ENCODE peak calls at places on chromosomes 2 and 18, in six cellular contexts. P, E, L, I, X and V are unnamed samples.
A peak's percentile ranks its signal among the peaks of the same experiment; 100 is the strongest.

GRCh38 chr2:236541008-236541562 is 28.5 kb upstream of the ACKR3 start:
- DNase-seq in I (no peak), L (no peak), X (no peak), E (no peak), P (no peak), V (no peak)

GRCh38 chr2:240701091-240701735 is 9.5 kb downstream of the AQP12A start:
- DNase-seq in I (no peak), X (no peak), L (peak; percentile 66), P (peak; percentile 47), E (peak; percentile 49), V (no peak)

GRCh38 chr2:239947361-239948045 is 77.6 kb downstream of the NDUFA10 start:
- DNase-seq in X (no peak), L (peak; percentile 55), E (no peak), P (peak; percentile 34), I (no peak), V (no peak)

GRCh38 chr2:168643979-168644378 is 158.5 kb upstream of the NOSTRIN start:
- DNase-seq in E (no peak), X (no peak), L (no peak), I (no peak), P (no peak), V (no peak)

GRCh38 chr2:224039080-224039769 is at the start of gene SERPINE2:
- DNase-seq in P (peak; percentile 56), L (peak; percentile 84), I (peak; percentile 91), X (no peak), E (peak; percentile 75), V (peak; percentile 89)

GRCh38 chr2:215052404-215052803 is 86.0 kb downstream of the ABCA12 start:
- DNase-seq in E (no peak), L (no peak), X (no peak), I (no peak), P (no peak), V (no peak)

GRCh38 chr2:108925286-108925685 is 63.7 kb downstream of the EDAR start:
- DNase-seq in L (peak; percentile 32), I (no peak), E (no peak), P (no peak), X (no peak), V (no peak)

GRCh38 chr18:51030537-51031258 is 685 bp downstream of the SMAD4 start:
- DNase-seq in I (peak; percentile 31), L (peak; percentile 93), P (peak; percentile 82), E (peak; percentile 71), X (peak; percentile 18), V (peak; percentile 59)

GRCh38 chr18:22674300-22674699 is 256.6 kb upstream of the CTAGE1 start:
- DNase-seq in E (no peak), L (no peak), X (no peak), P (no peak), I (peak; percentile 36), V (peak; percentile 51)

GRCh38 chr2:201228912-201229290 is 31.4 kb upstream of the CASP8 start:
- DNase-seq in E (no peak), I (no peak), X (no peak), L (no peak), P (no peak), V (no peak)

GRCh38 chr2:45904931-45905642 is 253.6 kb downstream of the PRKCE start:
- DNase-seq in X (no peak), P (no peak), L (no peak), I (no peak), E (no peak), V (no peak)

GRCh38 chr2:109237792-109238191 is 108.8 kb downstream of the SH3RF3 start:
- DNase-seq in L (no peak), P (no peak), E (no peak), X (no peak), I (no peak), V (no peak)

GRCh38 chr2:85893428-85894258 is 4.9 kb upstream of the ST3GAL5 start:
- DNase-seq in X (no peak), P (no peak), E (no peak), I (peak; percentile 58), L (no peak), V (peak; percentile 98)

GRCh38 chr18:5068856-5069255 is 128.2 kb downstream of the AKAIN1 start:
- DNase-seq in P (no peak), E (no peak), X (no peak), L (no peak), I (no peak), V (no peak)

GRCh38 chr2:8263931-8264330 is 417.9 kb upstream of the ID2 start:
- DNase-seq in X (no peak), P (no peak), L (no peak), E (no peak), I (no peak), V (no peak)

GRCh38 chr2:46615555-46616487 is 136.5 kb downstream of the TMEM247 start:
- DNase-seq in L (no peak), E (peak; percentile 49), P (no peak), I (peak; percentile 14), X (no peak), V (no peak)

GRCh38 chr2:118693287-118693822 is 154.1 kb downstream of the EN1 start:
- DNase-seq in X (no peak), I (no peak), E (no peak), P (no peak), L (no peak), V (no peak)

GRCh38 chr2:196131949-196132925 is 39.1 kb downstream of the STK17B start:
- DNase-seq in E (peak; percentile 64), I (no peak), X (no peak), L (no peak), P (no peak), V (no peak)

GRCh38 chr2:121810959-121811853 is 55.8 kb downstream of the TSN start:
- DNase-seq in P (no peak), X (no peak), E (peak; percentile 90), I (peak; percentile 41), L (no peak), V (no peak)

GRCh38 chr2:133737597-133737996 is 169.3 kb upstream of the NCKAP5 start:
- DNase-seq in L (no peak), I (no peak), P (no peak), E (no peak), X (no peak), V (no peak)

GRCh38 chr2:11744631-11745394 is 1.6 kb upstream of the LPIN1 start:
- DNase-seq in L (peak; percentile 64), E (peak; percentile 82), I (peak; percentile 60), P (no peak), X (no peak), V (no peak)

DNA sequence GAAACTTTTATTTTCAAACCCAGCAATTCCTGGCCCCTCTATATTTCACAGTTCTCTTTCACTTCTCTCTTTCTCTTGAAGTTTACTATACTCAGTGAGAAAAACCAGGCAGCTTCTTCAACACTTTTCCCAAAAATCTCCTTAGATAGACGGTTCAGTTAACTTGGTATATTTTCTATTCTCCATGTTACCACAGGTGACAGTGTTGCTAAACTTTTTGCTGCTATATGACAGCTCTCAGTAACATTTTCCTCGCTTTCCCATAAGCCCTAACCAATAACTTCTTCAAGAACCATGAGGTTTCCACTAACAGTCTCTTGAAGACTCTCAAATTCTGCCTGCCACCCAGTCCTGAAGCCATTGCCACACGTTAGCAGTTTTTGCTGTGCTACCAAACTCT is 45.8 kb downstream of the CYBRD1 start:
- DNase-seq in P (no peak), I (no peak), E (peak; percentile 34), L (no peak), X (no peak), V (no peak)
- H3K4me3 ChIP-seq in P (no peak overlapping the region), I (no peak overlapping the region), E (no peak overlapping the region), L (no peak overlapping the region), X (no peak overlapping the region), V (no peak overlapping the region)

DNA sequence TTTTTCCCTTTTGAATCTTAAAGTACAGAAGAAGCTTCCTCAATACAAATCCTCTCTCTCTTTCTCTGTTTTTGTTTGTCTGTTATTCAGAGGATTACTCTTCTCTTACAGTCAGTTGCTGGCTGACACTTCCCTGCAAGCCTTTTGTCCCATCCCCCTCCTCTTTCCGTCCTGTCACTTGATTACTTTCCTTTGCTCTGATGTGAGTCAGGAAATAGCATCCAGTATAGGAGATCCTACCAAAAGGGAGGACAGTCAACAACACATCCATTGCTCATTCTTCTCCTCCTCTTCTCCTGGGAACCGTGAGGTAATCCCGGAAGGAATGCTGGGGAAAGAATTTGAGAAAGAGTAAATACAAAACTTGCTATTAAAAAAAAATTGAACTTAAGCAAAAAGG is 79.3 kb upstream of the SCN7A start:
- DNase-seq in L (no peak), E (peak; percentile 63), P (no peak), X (no peak), I (no peak), V (peak; percentile 30)
- H3K4me3 ChIP-seq in L (no peak overlapping the region), E (no peak overlapping the region), P (no peak overlapping the region), X (no peak overlapping the region), I (no peak overlapping the region), V (no peak overlapping the region)

GRCh38 chr2:231124833-231125232 is at the start of gene HTR2B:
- DNase-seq in E (peak; percentile 17), P (no peak), X (no peak), L (no peak), I (no peak), V (no peak)
- H3K4me3 ChIP-seq in E (no peak within 1 kb of the TSS), P (no peak within 1 kb of the TSS), X (peak within 1 kb of the TSS; percentile 25), L (peak within 1 kb of the TSS; percentile 39), I (no peak within 1 kb of the TSS), V (no peak within 1 kb of the TSS)

DNA sequence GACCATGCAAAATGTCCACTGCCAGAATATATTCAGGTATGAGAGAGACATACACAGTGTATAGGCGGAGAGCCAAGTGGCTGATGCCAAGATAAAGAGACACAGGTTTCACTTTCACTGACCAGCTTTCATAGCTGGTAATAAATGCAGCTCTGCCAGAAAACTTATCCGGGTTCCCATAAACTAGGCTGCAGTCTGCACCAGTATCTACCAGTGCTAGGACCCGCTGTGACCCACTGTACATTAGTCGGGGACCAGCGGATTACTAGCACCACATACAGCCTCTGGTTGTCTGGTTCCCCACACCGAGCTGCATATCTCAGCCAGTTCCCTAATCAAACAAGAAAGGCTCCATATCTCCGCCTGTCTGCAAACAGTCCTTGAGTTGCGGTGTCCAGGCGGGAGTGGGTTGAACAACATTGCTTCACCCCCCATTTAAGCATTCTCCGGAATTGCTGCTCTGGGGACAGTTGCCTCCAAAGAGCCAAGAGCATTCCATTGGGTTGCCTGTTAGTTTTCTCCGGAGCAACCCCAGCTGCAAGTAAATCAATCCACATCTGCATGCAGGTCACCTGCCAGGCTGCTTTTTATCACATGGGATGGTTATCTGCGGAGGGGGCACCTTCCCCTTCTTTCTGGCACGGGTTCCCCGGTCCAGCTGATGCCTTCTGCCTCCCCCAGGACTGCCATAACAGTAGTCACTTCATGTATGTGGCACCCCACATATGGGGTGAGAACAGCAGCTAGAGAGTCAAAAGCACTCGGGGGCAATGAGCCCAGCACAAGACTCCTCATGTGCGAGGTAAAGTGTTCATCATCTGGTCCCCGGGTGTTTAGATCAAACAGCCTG is 18.0 kb upstream of the KLHL23 start:
- DNase-seq in I (no peak), P (no peak), L (no peak), E (no peak), X (no peak), V (no peak)
- H3K4me3 ChIP-seq in I (no peak overlapping the region), P (no peak overlapping the region), L (peak overlapping the region; percentile 56), E (no peak overlapping the region), X (peak overlapping the region; percentile 59), V (no peak overlapping the region)

DNA sequence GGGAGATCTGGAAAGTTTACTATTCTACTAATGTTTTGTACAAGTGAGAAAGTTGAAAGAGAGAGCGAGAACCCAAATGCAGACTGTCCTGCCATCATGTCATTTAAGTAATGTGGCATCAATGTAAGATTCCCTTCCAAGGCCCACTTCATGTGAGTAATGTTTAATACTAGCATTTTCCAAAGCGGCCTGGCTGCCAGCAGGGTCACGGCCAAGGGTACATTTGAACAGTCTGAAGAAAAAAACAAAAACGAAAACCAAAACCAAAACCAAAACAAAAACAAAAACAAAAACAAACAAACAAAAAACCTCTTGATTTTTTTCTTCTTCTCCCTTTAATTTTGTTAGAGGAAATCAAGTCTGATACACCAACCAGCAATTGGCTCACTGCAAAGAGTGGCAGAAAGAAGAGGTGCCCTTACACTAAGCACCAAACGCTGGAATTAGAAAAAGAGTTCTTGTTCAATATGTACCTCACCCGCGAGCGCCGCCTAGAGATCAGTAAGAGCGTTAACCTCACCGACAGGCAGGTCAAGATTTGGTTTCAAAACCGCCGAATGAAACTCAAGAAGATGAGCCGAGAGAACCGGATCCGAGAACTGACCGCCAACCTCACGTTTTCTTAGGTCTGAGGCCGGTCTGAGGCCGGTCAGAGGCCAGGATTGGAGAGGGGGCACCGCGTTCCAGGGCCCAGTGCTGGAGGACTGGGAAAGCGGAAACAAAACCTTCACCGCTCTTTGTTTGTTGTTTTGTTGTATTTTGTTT is 2.2 kb downstream of the HOXD10 start:
- DNase-seq in P (no peak), I (peak; percentile 63), X (no peak), E (peak; percentile 94), L (peak; percentile 90), V (no peak)
- H3K4me3 ChIP-seq in P (no peak overlapping the region), I (peak overlapping the region; percentile 30), X (peak overlapping the region; percentile 24), E (no peak overlapping the region), L (peak overlapping the region; percentile 62), V (no peak overlapping the region)